ENCODE peak calls at places on chromosomes 6 and 20, in eight cellular contexts. U, X, Q, M, K, P, G and B are unnamed samples. For H3K9me3 and H3K4me1, the result is how much of the 10 kb centered on the place peaks cover.

GRCh38 chr6:81704700-81705099 is 47.8 kb downstream of the TENT5A start:
- DNase-seq in U (no peak), X (no peak), Q (no peak), M (no peak), K (no peak), P (no peak), G (no peak), B (no peak)

GRCh38 chr6:85344996-85345395 is 104.9 kb upstream of the NT5E start:
- DNase-seq in U (no peak), X (no peak), Q (no peak), M (no peak), K (no peak), P (no peak), G (no peak), B (no peak)

GRCh38 chr6:7538484-7538883 is 3.0 kb upstream of the DSP start:
- DNase-seq in U (no peak), X (no peak), Q (no peak), M (no peak), K (no peak), P (no peak), G (no peak), B (no peak)

GRCh38 chr20:64080013-64080812 is at the start of gene OPRL1:
- DNase-seq in U (peak), X (peak), Q (no peak), M (no peak), K (no peak), P (no peak), G (no peak), B (no peak)

GRCh38 chr20:58048096-58048702 is 180.3 kb downstream of the ANKRD60 start:
- DNase-seq in U (peak), X (peak), Q (no peak), M (no peak), K (no peak), P (no peak), G (no peak), B (no peak)

GRCh38 chr6:16167219-16167618 is 38.3 kb downstream of the MYLIP start:
- DNase-seq in U (no peak), X (no peak), Q (no peak), M (no peak), K (no peak), P (no peak), G (no peak), B (no peak)

GRCh38 chr6:15672291-15672690 is 9.5 kb upstream of the DTNBP1 start:
- DNase-seq in U (no peak), X (no peak), Q (no peak), M (no peak), K (no peak), P (no peak), G (no peak), B (no peak)

GRCh38 chr6:30876039-30876730 is 8.1 kb upstream of the DDR1 start:
- DNase-seq in U (peak), X (peak), Q (peak), M (no peak), K (no peak), P (peak), G (no peak), B (no peak)

GRCh38 chr6:144190593-144190992 is 40.3 kb downstream of the STX11 start:
- DNase-seq in U (peak), X (peak), Q (peak), M (no peak), K (no peak), P (peak), G (no peak), B (no peak)

GRCh38 chr6:80967618-80968017 is 784.9 kb downstream of the TENT5A start:
- DNase-seq in U (no peak), X (no peak), Q (no peak), M (no peak), K (no peak), P (no peak), G (no peak), B (no peak)

GRCh38 chr6:7532232-7532631 is 9.2 kb upstream of the DSP start:
- DNase-seq in U (no peak), X (no peak), Q (no peak), M (no peak), K (no peak), P (no peak), G (no peak), B (peak)

GRCh38 chr6:43506667-43507471 is 3.3 kb downstream of the LRRC73 start:
- DNase-seq in U (peak), X (peak), Q (peak), M (peak), K (no peak), P (peak), G (no peak), B (peak)

GRCh38 chr6:115896538-115897129 is 164.1 kb downstream of the FRK start:
- DNase-seq in U (peak), X (peak), Q (no peak), M (no peak), K (no peak), P (no peak), G (no peak), B (no peak)

GRCh38 chr6:5058254-5058653 is 26.9 kb upstream of the PPP1R3G start:
- DNase-seq in U (no peak), X (no peak), Q (no peak), M (no peak), K (peak), P (no peak), G (no peak), B (no peak)

GRCh38 chr6:111691345-111692225 is 85.9 kb upstream of the TRAF3IP2 start:
- DNase-seq in U (peak), X (no peak), Q (no peak), M (no peak), K (peak), P (peak), G (no peak), B (no peak)

GRCh38 chr6:72937160-72937559 is 288.1 kb downstream of the KHDC1L start:
- DNase-seq in U (no peak), X (no peak), Q (no peak), M (no peak), K (no peak), P (no peak), G (no peak), B (no peak)

GRCh38 chr20:60389441-60389840 is 431.2 kb downstream of the CDH26 start:
- DNase-seq in U (no peak), X (no peak), Q (no peak), M (no peak), K (no peak), P (no peak), G (no peak), B (no peak)

GRCh38 chr6:26327450-26328264 is 37.3 kb upstream of the BTN3A2 start:
- DNase-seq in U (peak), X (peak), Q (no peak), M (no peak), K (no peak), P (no peak), G (no peak), B (no peak)

GRCh38 chr6:125512621-125513020 is 210.9 kb upstream of the HDDC2 start:
- DNase-seq in U (no peak), X (peak), Q (no peak), M (no peak), K (no peak), P (no peak), G (no peak), B (no peak)

GRCh38 chr6:97049254-97050004 is 124.9 kb downstream of the KLHL32 start:
- DNase-seq in U (peak), X (peak), Q (no peak), M (no peak), K (no peak), P (no peak), G (no peak), B (no peak)

GRCh38 chr20:18628330-18628941 is 40.6 kb downstream of the DTD1 start:
- DNase-seq in U (no peak), X (peak), Q (no peak), M (no peak), K (no peak), P (no peak), G (no peak), B (no peak)

GRCh38 chr20:5061209-5061608 is 58.5 kb downstream of the PCNA start:
- DNase-seq in U (no peak), X (peak), Q (no peak), M (no peak), K (no peak), P (no peak), G (no peak), B (no peak)

GRCh38 chr20:25407311-25408169 is at the start of gene GINS1:
- DNase-seq in U (peak), X (peak), Q (peak), M (peak), K (no peak), P (peak), G (peak), B (peak)

GRCh38 chr6:4491501-4492260 is 284.5 kb upstream of the CDYL start:
- DNase-seq in U (peak), X (peak), Q (no peak), M (no peak), K (no peak), P (no peak), G (no peak), B (no peak)

GRCh38 chr20:37590938-37591490 is 63.3 kb upstream of the BLCAP start:
- DNase-seq in U (no peak), X (no peak), Q (no peak), M (no peak), K (no peak), P (no peak), G (no peak), B (no peak)

GRCh38 chr6:163782436-163783003 is 368.0 kb downstream of the QKI start:
- DNase-seq in U (no peak), X (no peak), Q (no peak), M (no peak), K (no peak), P (no peak), G (no peak), B (no peak)

GRCh38 chr6:42451595-42452170 is at the start of gene TRERF1:
- DNase-seq in U (peak), X (peak), Q (peak), M (peak), K (no peak), P (peak), G (no peak), B (peak)

GRCh38 chr6:53306819-53307347 is 41.9 kb downstream of the ELOVL5 start:
- DNase-seq in U (no peak), X (peak), Q (no peak), M (no peak), K (no peak), P (no peak), G (no peak), B (no peak)

GRCh38 chr6:85389180-85389797 is 60.6 kb upstream of the NT5E start:
- DNase-seq in U (no peak), X (no peak), Q (no peak), M (no peak), K (no peak), P (no peak), G (no peak), B (no peak)

GRCh38 chr6:102571236-102571908 is 1177.9 kb downstream of the GRIK2 start:
- DNase-seq in U (no peak), X (no peak), Q (no peak), M (no peak), K (no peak), P (no peak), G (no peak), B (no peak)

GRCh38 chr6:105810922-105811482 is 275.1 kb upstream of the PRDM1 start:
- DNase-seq in U (no peak), X (no peak), Q (no peak), M (no peak), K (no peak), P (no peak), G (no peak), B (no peak)

DNA sequence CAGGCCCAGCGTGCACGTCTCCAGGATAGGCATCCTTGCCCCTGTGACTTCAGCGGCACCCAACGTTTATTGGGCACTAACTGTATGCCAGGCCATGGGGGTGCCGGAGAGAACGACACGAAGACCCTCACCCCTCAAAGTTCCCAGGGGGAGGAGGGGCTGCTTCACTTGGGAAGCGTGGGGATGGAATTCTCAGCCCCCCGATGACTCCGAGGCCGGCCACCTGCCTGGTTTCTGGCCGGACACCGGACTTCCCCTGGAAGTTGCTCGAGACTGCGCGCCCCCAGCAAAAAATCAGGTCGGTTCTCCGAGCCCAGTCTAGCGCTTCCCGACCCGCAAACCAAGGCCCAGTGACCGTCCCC is 275 bp upstream of the MAVS start:
- DNase-seq in U (no peak), X (no peak), Q (no peak), M (no peak), K (no peak), P (peak), G (no peak), B (no peak)
- H3K27ac ChIP-seq in U (peak), X (peak), Q (peak), M (peak), K (peak), P (peak), G (peak), B (peak)

GRCh38 chr6:37502703-37503485 is 3.2 kb upstream of the CCDC167 start:
- DNase-seq in U (no peak), X (no peak), Q (no peak), M (no peak), K (no peak), P (no peak), G (no peak), B (peak)
- H3K9me3 ChIP-seq in U (under half), X (under half), Q (under half), M (under half), K (under half), P (under half), G (under half), B (under half)

GRCh38 chr6:37020426-37021211 is 15.2 kb downstream of the FGD2 start:
- DNase-seq in U (no peak), X (no peak), Q (no peak), M (no peak), K (no peak), P (no peak), G (no peak), B (no peak)
- H3K4me1 ChIP-seq in U (under half), X (under half), Q (under half), M (under half), K (under half), P (under half), G (under half), B (under half)

GRCh38 chr20:1887756-1888155 is 7.5 kb upstream of the SIRPA start:
- DNase-seq in U (no peak), X (no peak), Q (no peak), M (no peak), K (no peak), P (no peak), G (no peak), B (no peak)
- H3K27ac ChIP-seq in U (no peak), X (no peak), Q (no peak), M (no peak), K (no peak), P (no peak), G (no peak), B (no peak)

DNA sequence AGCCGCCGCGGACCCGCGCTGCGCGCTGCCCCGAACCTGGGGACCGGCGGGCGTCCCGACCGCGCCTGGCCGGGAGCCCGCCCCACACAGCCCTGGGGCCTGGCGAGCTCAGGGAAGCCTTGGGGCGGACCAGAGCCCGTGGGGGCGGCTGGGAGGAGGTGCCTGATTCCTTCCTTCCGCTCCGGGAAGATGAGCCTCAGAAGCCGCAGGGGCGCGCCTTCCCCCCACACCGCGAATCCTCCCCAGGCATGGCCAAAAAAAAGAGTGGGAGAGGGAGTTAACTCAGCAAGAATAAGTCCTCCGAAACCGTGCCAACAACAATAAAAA is at the start of gene CBLN4:
- DNase-seq in U (no peak), X (no peak), Q (no peak), M (no peak), K (no peak), P (no peak), G (no peak), B (no peak)
- H3K9me3 ChIP-seq in U (under half), X (under half), Q (under half), M (under half), K (under half), P (under half), G (under half), B (under half)